ENCODE peak calls at places on chromosomes 12 and 14, in four cellular contexts. O, K, T and L are unnamed samples.

GRCh38 chr12:131552167-131552863 is 158.6 kb upstream of the SFSWAP start:
- DNase-seq in O (no peak), K (no peak), T (no peak), L (no peak)

GRCh38 chr12:14959916-14960315 is 1.5 kb downstream of the ARHGDIB start:
- DNase-seq in K (no peak), O (peak), T (no peak), L (no peak)

GRCh38 chr12:27695556-27696292 is 523 bp upstream of the REP15 start:
- DNase-seq in T (no peak), K (no peak), O (no peak), L (no peak)

GRCh38 chr12:3973939-3974644 is 100.9 kb upstream of the PARP11 start:
- DNase-seq in O (no peak), K (no peak), T (no peak), L (no peak)

GRCh38 chr12:93279849-93280412 is 97.8 kb upstream of the NUDT4 start:
- DNase-seq in T (no peak), K (no peak), O (no peak), L (no peak)

GRCh38 chr14:95445676-95446075 is 70.8 kb downstream of the SYNE3 start:
- DNase-seq in T (no peak), K (no peak), O (no peak), L (no peak)

GRCh38 chr12:118164798-118165486 is 29.0 kb downstream of the PEBP1 start:
- DNase-seq in T (peak), O (no peak), K (no peak), L (peak)

GRCh38 chr14:51727526-51727925 is 75.8 kb downstream of the FRMD6 start:
- DNase-seq in O (no peak), T (no peak), K (no peak), L (no peak)

GRCh38 chr12:103868215-103868614 is 27.2 kb upstream of the NT5DC3 start:
- DNase-seq in O (no peak), T (no peak), K (no peak), L (no peak)

GRCh38 chr14:89197623-89198022 is 219.4 kb downstream of the FOXN3 start:
- DNase-seq in K (no peak), O (no peak), T (no peak), L (no peak)

GRCh38 chr12:68538722-68539614 is 71.7 kb upstream of the RAP1B start:
- DNase-seq in K (peak), O (peak), T (no peak), L (peak)

GRCh38 chr14:39232554-39233415 is 930 bp upstream of the MIA2 start:
- DNase-seq in O (no peak), T (no peak), K (peak), L (no peak)

GRCh38 chr14:100188392-100189030 is 29.1 kb upstream of the DEGS2 start:
- DNase-seq in T (no peak), K (no peak), O (no peak), L (no peak)

GRCh38 chr14:37584211-37585100 is 10.6 kb downstream of the FOXA1 start:
- DNase-seq in T (no peak), O (peak), K (no peak), L (no peak)